ENCODE peak calls at places on chromosomes 6 and 20, in seven cellular contexts. One of them, this sample, is unnamed.

GRCh38 chr6:157841211-157841840 is 18.3 kb downstream of the SNX9 start:
- DNase-seq in pancreas: no peak
- DNase-seq in substantia nigra: no peak
- DNase-seq in stimulated activated CD4-positive, alpha-beta T cell treated with anti-CD3 and anti-CD28 coated beads, Interleukin-1b, Interleukin-23, amount 100 ng/mL, for 24 hours: no peak
- DNase-seq in omental fat pad: no peak
- DNase-seq in NCI-H1417 treated with DMSO at 0.1 percent for 48 hours: no peak
- DNase-seq in bronchial epithelial cell: peak; percentile 88
- DNase-seq in this sample: peak; percentile 61

GRCh38 chr6:47655719-47656595 is 42.4 kb upstream of the ADGRF4 start:
- DNase-seq in stimulated activated CD4-positive, alpha-beta T cell treated with anti-CD3 and anti-CD28 coated beads, Interleukin-1b, Interleukin-23, amount 100 ng/mL, for 24 hours: peak; percentile 20
- DNase-seq in omental fat pad: no peak
- DNase-seq in NCI-H1417 treated with DMSO at 0.1 percent for 48 hours: no peak
- DNase-seq in pancreas: no peak
- DNase-seq in substantia nigra: no peak
- DNase-seq in bronchial epithelial cell: peak; percentile 94
- DNase-seq in this sample: peak; percentile 91

GRCh38 chr6:39102024-39102820 is 12.8 kb downstream of the SAYSD1 start:
- DNase-seq in NCI-H1417 treated with DMSO at 0.1 percent for 48 hours: no peak
- DNase-seq in bronchial epithelial cell: no peak
- DNase-seq in pancreas: peak; percentile 75
- DNase-seq in omental fat pad: no peak
- DNase-seq in substantia nigra: no peak
- DNase-seq in stimulated activated CD4-positive, alpha-beta T cell treated with anti-CD3 and anti-CD28 coated beads, Interleukin-1b, Interleukin-23, amount 100 ng/mL, for 24 hours: no peak
- DNase-seq in this sample: no peak

GRCh38 chr6:157823523-157824370 is 701 bp downstream of the SNX9 start:
- DNase-seq in stimulated activated CD4-positive, alpha-beta T cell treated with anti-CD3 and anti-CD28 coated beads, Interleukin-1b, Interleukin-23, amount 100 ng/mL, for 24 hours: peak; percentile 70
- DNase-seq in bronchial epithelial cell: peak; percentile 87
- DNase-seq in omental fat pad: peak; percentile 46
- DNase-seq in NCI-H1417 treated with DMSO at 0.1 percent for 48 hours: no peak
- DNase-seq in pancreas: peak; percentile 74
- DNase-seq in substantia nigra: no peak
- DNase-seq in this sample: peak; percentile 56

GRCh38 chr6:113857565-113858066 is 471 bp downstream of the MARCKS start:
- DNase-seq in substantia nigra: peak; percentile 35
- DNase-seq in pancreas: peak; percentile 66
- DNase-seq in stimulated activated CD4-positive, alpha-beta T cell treated with anti-CD3 and anti-CD28 coated beads, Interleukin-1b, Interleukin-23, amount 100 ng/mL, for 24 hours: no peak
- DNase-seq in omental fat pad: no peak
- DNase-seq in bronchial epithelial cell: no peak
- DNase-seq in NCI-H1417 treated with DMSO at 0.1 percent for 48 hours: no peak
- DNase-seq in this sample: no peak

GRCh38 chr20:48791014-48791413 is 36.8 kb downstream of the PREX1 start:
- DNase-seq in omental fat pad: no peak
- DNase-seq in stimulated activated CD4-positive, alpha-beta T cell treated with anti-CD3 and anti-CD28 coated beads, Interleukin-1b, Interleukin-23, amount 100 ng/mL, for 24 hours: no peak
- DNase-seq in NCI-H1417 treated with DMSO at 0.1 percent for 48 hours: peak; percentile 74
- DNase-seq in pancreas: peak; percentile 56
- DNase-seq in bronchial epithelial cell: no peak
- DNase-seq in substantia nigra: no peak
- DNase-seq in this sample: peak; percentile 53

GRCh38 chr6:73515204-73516101 is 5.4 kb downstream of the EEF1A1 start:
- DNase-seq in stimulated activated CD4-positive, alpha-beta T cell treated with anti-CD3 and anti-CD28 coated beads, Interleukin-1b, Interleukin-23, amount 100 ng/mL, for 24 hours: no peak
- DNase-seq in pancreas: no peak
- DNase-seq in NCI-H1417 treated with DMSO at 0.1 percent for 48 hours: no peak
- DNase-seq in bronchial epithelial cell: peak; percentile 81
- DNase-seq in substantia nigra: no peak
- DNase-seq in omental fat pad: no peak
- DNase-seq in this sample: peak; percentile 73

GRCh38 chr20:39004508-39004907 is 42.4 kb downstream of the DHX35 start:
- DNase-seq in stimulated activated CD4-positive, alpha-beta T cell treated with anti-CD3 and anti-CD28 coated beads, Interleukin-1b, Interleukin-23, amount 100 ng/mL, for 24 hours: no peak
- DNase-seq in bronchial epithelial cell: peak; percentile 57
- DNase-seq in omental fat pad: no peak
- DNase-seq in NCI-H1417 treated with DMSO at 0.1 percent for 48 hours: peak; percentile 75
- DNase-seq in pancreas: no peak
- DNase-seq in substantia nigra: no peak
- DNase-seq in this sample: peak; percentile 16

GRCh38 chr6:33960345-33961313 is 156.8 kb upstream of the MLN start:
- DNase-seq in omental fat pad: no peak
- DNase-seq in NCI-H1417 treated with DMSO at 0.1 percent for 48 hours: no peak
- DNase-seq in stimulated activated CD4-positive, alpha-beta T cell treated with anti-CD3 and anti-CD28 coated beads, Interleukin-1b, Interleukin-23, amount 100 ng/mL, for 24 hours: no peak
- DNase-seq in pancreas: no peak
- DNase-seq in bronchial epithelial cell: peak; percentile 36
- DNase-seq in substantia nigra: no peak
- DNase-seq in this sample: peak; percentile 65

GRCh38 chr20:60553095-60553494 is 594.9 kb downstream of the CDH26 start:
- DNase-seq in bronchial epithelial cell: peak; percentile 1
- DNase-seq in NCI-H1417 treated with DMSO at 0.1 percent for 48 hours: no peak
- DNase-seq in omental fat pad: no peak
- DNase-seq in stimulated activated CD4-positive, alpha-beta T cell treated with anti-CD3 and anti-CD28 coated beads, Interleukin-1b, Interleukin-23, amount 100 ng/mL, for 24 hours: no peak
- DNase-seq in substantia nigra: no peak
- DNase-seq in pancreas: no peak
- DNase-seq in this sample: no peak

GRCh38 chr20:51769941-51770615 is 1.9 kb upstream of the ATP9A start:
- DNase-seq in pancreas: no peak
- DNase-seq in omental fat pad: no peak
- DNase-seq in stimulated activated CD4-positive, alpha-beta T cell treated with anti-CD3 and anti-CD28 coated beads, Interleukin-1b, Interleukin-23, amount 100 ng/mL, for 24 hours: no peak
- DNase-seq in bronchial epithelial cell: no peak
- DNase-seq in NCI-H1417 treated with DMSO at 0.1 percent for 48 hours: no peak
- DNase-seq in substantia nigra: no peak
- DNase-seq in this sample: no peak

This sample was measured in PC-3.